ENCODE peak calls at places on chromosomes 4 and X, in eight cellular contexts. H is A549, O is K562, W is ovary, S is transverse colon, M is suprapubic skin, Z is stomach, T is sigmoid colon. V is an unnamed sample.

GRCh38 chr4:118905546-118905945 is 16.9 kb downstream of the SYNPO2 start:
- DNase-seq in H (no peak), O (peak), W (no peak), S (no peak), M (no peak), Z (no peak), T (no peak), V (no peak)

GRCh38 chrX:12919051-12919450 is 12.6 kb downstream of the TLR8 start:
- DNase-seq in H (no peak), O (no peak), W (no peak), S (no peak), M (no peak), Z (no peak), T (no peak), V (no peak)

GRCh38 chr4:6529021-6529420 is 46.0 kb upstream of the MAN2B2 start:
- DNase-seq in H (no peak), O (no peak), W (no peak), S (no peak), M (no peak), Z (no peak), T (peak), V (no peak)

GRCh38 chrX:44043496-44043895 is 70.3 kb upstream of the NDP start:
- DNase-seq in H (no peak), O (no peak), W (no peak), S (no peak), M (no peak), Z (no peak), T (no peak), V (no peak)

GRCh38 chr4:140695483-140695882 is 60.7 kb downstream of the TBC1D9 start:
- DNase-seq in H (no peak), O (no peak), W (no peak), S (no peak), M (no peak), Z (no peak), T (no peak), V (no peak)

GRCh38 chr4:41600243-41600642 is 62.3 kb downstream of the LIMCH1 start:
- DNase-seq in H (no peak), O (no peak), W (no peak), S (no peak), M (no peak), Z (no peak), T (no peak), V (no peak)

GRCh38 chrX:119155416-119156035 is 27.9 kb upstream of the KIAA1210 start:
- DNase-seq in H (peak), O (peak), W (no peak), S (peak), M (no peak), Z (no peak), T (no peak), V (no peak)

GRCh38 chr4:119604266-119604665 is 24.3 kb downstream of the PDE5A start:
- DNase-seq in H (no peak), O (no peak), W (no peak), S (no peak), M (no peak), Z (no peak), T (no peak), V (no peak)

GRCh38 chr4:177194906-177195305 is 114.8 kb upstream of the NEIL3 start:
- DNase-seq in H (no peak), O (no peak), W (no peak), S (no peak), M (no peak), Z (no peak), T (no peak), V (no peak)

GRCh38 chr4:72701987-72702819 is 133.2 kb upstream of the ADAMTS3 start:
- DNase-seq in H (peak), O (peak), W (peak), S (no peak), M (no peak), Z (peak), T (no peak), V (peak)

GRCh38 chr4:88177981-88178632 is 19.7 kb upstream of the ABCG2 start:
- DNase-seq in H (peak), O (peak), W (no peak), S (peak), M (no peak), Z (no peak), T (no peak), V (no peak)

GRCh38 chrX:153845842-153846241 is 15.5 kb upstream of the PDZD4 start:
- DNase-seq in H (no peak), O (no peak), W (no peak), S (no peak), M (no peak), Z (no peak), T (no peak), V (no peak)

GRCh38 chrX:28638775-28639174 is 51.5 kb downstream of the IL1RAPL1 start:
- DNase-seq in H (no peak), O (no peak), W (no peak), S (no peak), M (no peak), Z (no peak), T (no peak), V (no peak)

GRCh38 chr4:136864580-136865185 is 667.6 kb downstream of the PCDH18 start:
- DNase-seq in H (peak), O (peak), W (no peak), S (peak), M (no peak), Z (no peak), T (no peak), V (peak)

GRCh38 chr4:183674153-183674552 is 15.1 kb downstream of the TRAPPC11 start:
- DNase-seq in H (no peak), O (no peak), W (no peak), S (no peak), M (no peak), Z (no peak), T (no peak), V (no peak)

GRCh38 chrX:36908801-36909403 is 99.3 kb upstream of the FAM47C start:
- DNase-seq in H (peak), O (peak), W (no peak), S (no peak), M (no peak), Z (no peak), T (no peak), V (no peak)

GRCh38 chrX:131675596-131676194 is 131.8 kb downstream of the OR13H1 start:
- DNase-seq in H (peak), O (peak), W (no peak), S (no peak), M (no peak), Z (no peak), T (no peak), V (no peak)

GRCh38 chr4:8307126-8307525 is 37.6 kb downstream of the HTRA3 start:
- DNase-seq in H (no peak), O (no peak), W (no peak), S (no peak), M (peak), Z (no peak), T (peak), V (no peak)

GRCh38 chr4:140955528-140956094 is 177.7 kb downstream of the RNF150 start:
- DNase-seq in H (no peak), O (no peak), W (no peak), S (no peak), M (no peak), Z (no peak), T (no peak), V (no peak)

GRCh38 chr4:19583827-19584569 is 667.7 kb upstream of the SLIT2 start:
- DNase-seq in H (no peak), O (no peak), W (no peak), S (no peak), M (no peak), Z (no peak), T (no peak), V (no peak)

GRCh38 chr4:151644625-151645024 is 116.2 kb downstream of the GATB start:
- DNase-seq in H (peak), O (peak), W (no peak), S (no peak), M (no peak), Z (no peak), T (no peak), V (no peak)

GRCh38 chr4:19739101-19739651 is 512.5 kb upstream of the SLIT2 start:
- DNase-seq in H (peak), O (no peak), W (no peak), S (no peak), M (no peak), Z (no peak), T (no peak), V (no peak)

GRCh38 chrX:38183577-38183976 is 37.1 kb downstream of the SRPX start:
- DNase-seq in H (no peak), O (no peak), W (no peak), S (no peak), M (no peak), Z (no peak), T (no peak), V (no peak)

GRCh38 chrX:2385224-2385623 is 115.6 kb downstream of the DHRSX start:
- DNase-seq in H (peak), O (no peak), W (no peak), S (no peak), M (no peak), Z (no peak), T (no peak), V (no peak)

GRCh38 chr4:96649536-96649935 is 809.6 kb downstream of the PDHA2 start:
- DNase-seq in H (no peak), O (no peak), W (no peak), S (no peak), M (no peak), Z (no peak), T (no peak), V (no peak)

GRCh38 chr4:52711834-52712171 is 39.4 kb downstream of the ERVMER34-1 start:
- DNase-seq in H (no peak), O (no peak), W (no peak), S (no peak), M (no peak), Z (no peak), T (no peak), V (no peak)

GRCh38 chr4:67327245-67327860 is 217.9 kb downstream of the CENPC start:
- DNase-seq in H (peak), O (peak), W (no peak), S (peak), M (no peak), Z (peak), T (no peak), V (peak)

GRCh38 chrX:51242212-51242611 is 90.4 kb upstream of the NUDT10 start:
- DNase-seq in H (no peak), O (no peak), W (no peak), S (no peak), M (no peak), Z (no peak), T (no peak), V (no peak)

GRCh38 chrX:153477901-153478300 is 7.5 kb upstream of the HAUS7 start:
- DNase-seq in H (no peak), O (no peak), W (no peak), S (no peak), M (no peak), Z (no peak), T (no peak), V (no peak)

GRCh38 chr4:109410776-109411175 is 22.8 kb upstream of the SEC24B start:
- DNase-seq in H (no peak), O (no peak), W (no peak), S (no peak), M (no peak), Z (no peak), T (no peak), V (no peak)

GRCh38 chr4:22595684-22596083 is 79.8 kb upstream of the ADGRA3 start:
- DNase-seq in H (no peak), O (no peak), W (no peak), S (no peak), M (no peak), Z (no peak), T (no peak), V (no peak)

GRCh38 chr4:10078481-10079233 is 37.9 kb downstream of the WDR1 start:
- DNase-seq in H (no peak), O (no peak), W (no peak), S (no peak), M (no peak), Z (peak), T (peak), V (no peak)

GRCh38 chrX:88584283-88584682 is 162.7 kb upstream of the CPXCR1 start:
- DNase-seq in H (no peak), O (no peak), W (no peak), S (no peak), M (no peak), Z (no peak), T (no peak), V (no peak)

GRCh38 chrX:38864165-38864564 is 62.9 kb downstream of the MID1IP1 start:
- DNase-seq in H (no peak), O (no peak), W (no peak), S (no peak), M (no peak), Z (no peak), T (no peak), V (no peak)

GRCh38 chr4:80446664-80447063 is 111.1 kb downstream of the CFAP299 start:
- DNase-seq in H (no peak), O (no peak), W (no peak), S (no peak), M (no peak), Z (no peak), T (no peak), V (no peak)

GRCh38 chr4:33825685-33826084 is 2418.6 kb downstream of the ARAP2 start:
- DNase-seq in H (no peak), O (no peak), W (no peak), S (no peak), M (no peak), Z (no peak), T (no peak), V (no peak)

GRCh38 chrX:57155171-57155570 is 18.0 kb upstream of the SPIN2A start:
- DNase-seq in H (no peak), O (no peak), W (no peak), S (peak), M (no peak), Z (no peak), T (no peak), V (no peak)

GRCh38 chr4:76883147-76883546 is 14.8 kb downstream of the SOWAHB start:
- DNase-seq in H (no peak), O (no peak), W (no peak), S (no peak), M (no peak), Z (no peak), T (no peak), V (no peak)
- TF ChIP-seq EP300 in H (no peak), O (no peak), W (no peak), S (no peak), M (no peak), Z (no peak), T (no peak), V (no peak)

GRCh38 chrX:123732679-123733363 is at the start of gene THOC2:
- DNase-seq in H (peak), O (peak), W (peak), S (peak), M (peak), Z (peak), T (peak), V (peak)
- TF ChIP-seq POLR2A in H (peak), O (peak), W (peak), S (peak), M (no peak), Z (no peak), T (peak), V (peak)

GRCh38 chr4:90641856-90642599 is 514.8 kb downstream of the CCSER1 start:
- DNase-seq in H (no peak), O (no peak), W (no peak), S (no peak), M (no peak), Z (no peak), T (no peak), V (no peak)
- TF ChIP-seq CTCF in H (no peak), O (no peak), W (no peak), S (no peak), M (no peak), Z (no peak), T (no peak), V (no peak)

GRCh38 chr4:189656551-189657165 is 284.0 kb upstream of the FRG1 start:
- DNase-seq in H (no peak), O (no peak), W (no peak), S (no peak), M (no peak), Z (no peak), T (no peak), V (no peak)
- TF ChIP-seq EP300 in H (no peak), O (no peak), W (no peak), S (no peak), M (no peak), Z (no peak), T (no peak), V (no peak)

V was measured in tibial nerve.